ENCODE peak calls at places on chromosome 15, in five cellular contexts. S is A549, A is IMR-90, I is endothelial cell, L is left lung. U is an unnamed sample.
A peak's percentile ranks its signal among the peaks of the same experiment; 100 is the strongest.

GRCh38 chr15:87369269-87369668 is 887.3 kb downstream of the NTRK3 start:
- DNase-seq in S (no peak), A (peak; percentile 93), I (no peak), L (no peak), U (no peak)

GRCh38 chr15:81768773-81769172 is 277.0 kb downstream of the MEX3B start:
- DNase-seq in S (no peak), A (no peak), I (no peak), L (no peak), U (no peak)

GRCh38 chr15:83206387-83206970 is 1.1 kb downstream of the HDGFL3 start:
- DNase-seq in S (peak; percentile 31), A (no peak), I (no peak), L (no peak), U (no peak)

GRCh38 chr15:38332711-38333110 is 80.1 kb downstream of the SPRED1 start:
- DNase-seq in S (no peak), A (no peak), I (no peak), L (no peak), U (no peak)

GRCh38 chr15:50940506-50940905 is 32.0 kb downstream of the AP4E1 start:
- DNase-seq in S (no peak), A (peak; percentile 41), I (no peak), L (no peak), U (no peak)

GRCh38 chr15:29117778-29118177 is 151.8 kb downstream of the NSMCE3 start:
- DNase-seq in S (no peak), A (no peak), I (no peak), L (peak; percentile 51), U (no peak)

GRCh38 chr15:91921188-91921820 is 67.8 kb downstream of the SLCO3A1 start:
- DNase-seq in S (no peak), A (peak; percentile 44), I (no peak), L (no peak), U (no peak)

GRCh38 chr15:62799919-62800318 is 242.6 kb upstream of the TPM1 start:
- DNase-seq in S (no peak), A (no peak), I (no peak), L (no peak), U (no peak)

GRCh38 chr15:28885630-28886430 is at the start of gene APBA2:
- DNase-seq in S (peak; percentile 36), A (peak; percentile 41), I (peak; percentile 51), L (no peak), U (no peak)

GRCh38 chr15:56524915-56525314 is 60.0 kb upstream of the MNS1 start:
- DNase-seq in S (no peak), A (peak; percentile 58), I (no peak), L (no peak), U (no peak)

GRCh38 chr15:69303337-69304175 is 4.8 kb downstream of the PAQR5 start:
- DNase-seq in S (peak; percentile 48), A (peak; percentile 55), I (no peak), L (no peak), U (no peak)
- TF ChIP-seq CTCF in S (peak; percentile 55), A (peak; percentile 34), I (peak; percentile 45), L (no peak), U (no peak)

GRCh38 chr15:80580536-80581260 is 114.4 kb upstream of the ABHD17C start:
- DNase-seq in S (no peak), A (no peak), I (no peak), L (no peak), U (no peak)
- TF ChIP-seq CTCF in S (no peak), A (no peak), I (no peak), L (no peak), U (no peak)

GRCh38 chr15:84748274-84749110 is at the start of gene ZNF592:
- DNase-seq in S (peak; percentile 60), A (peak; percentile 70), I (peak; percentile 78), L (peak; percentile 96), U (peak; percentile 81)
- TF ChIP-seq CTCF in S (peak; percentile 63), A (peak; percentile 33), I (no peak), L (no peak), U (no peak)

GRCh38 chr15:41930221-41930866 is 36.5 kb upstream of the SPTBN5 start:
- DNase-seq in S (peak; percentile 85), A (peak; percentile 97), I (no peak), L (no peak), U (no peak)
- TF ChIP-seq CTCF in S (peak; percentile 36), A (peak; percentile 59), I (no peak), L (no peak), U (peak; percentile 16)

DNA sequence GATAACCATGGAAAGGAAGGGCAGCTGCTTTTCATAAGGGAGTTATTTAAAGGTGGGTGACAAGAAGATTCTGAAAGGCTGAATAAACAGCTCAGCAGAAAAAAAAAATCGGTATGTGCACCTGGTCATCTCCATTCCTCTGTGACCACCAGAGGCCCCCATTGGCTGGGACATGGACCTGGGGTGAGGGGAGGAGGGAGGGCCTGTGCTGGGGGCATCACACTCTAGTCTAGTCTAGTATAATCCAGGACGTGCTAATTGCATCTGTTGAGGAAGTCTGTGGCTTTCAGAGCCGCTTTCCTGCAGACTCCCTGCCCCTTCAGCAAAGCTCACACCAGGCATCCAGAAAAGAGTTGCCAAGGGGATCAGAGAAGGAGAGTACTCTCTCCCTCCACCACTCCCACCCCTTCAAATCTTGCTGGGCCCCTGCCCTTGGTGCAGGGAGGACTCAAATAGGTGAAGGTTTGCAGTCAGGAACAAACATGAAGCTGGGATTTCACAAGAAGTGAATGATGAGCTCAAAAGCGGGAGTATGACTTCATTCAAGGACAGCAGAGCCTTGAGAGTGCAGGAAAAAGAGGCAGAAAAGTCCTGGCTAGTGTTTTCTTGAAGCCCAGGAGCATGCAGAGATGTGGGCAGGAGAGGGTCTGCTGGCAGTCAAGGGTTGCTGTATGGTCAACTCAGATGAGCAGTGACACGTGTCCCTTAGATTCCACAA is 167.6 kb upstream of the NDN start:
- DNase-seq in S (no peak), A (no peak), I (no peak), L (no peak), U (no peak)
- TF ChIP-seq CTCF in S (no peak), A (no peak), I (no peak), L (no peak), U (no peak)

GRCh38 chr15:100263031-100263430 is 78.7 kb downstream of the ADAMTS17 start:
- DNase-seq in S (no peak), A (no peak), I (no peak), L (no peak), U (no peak)
- TF ChIP-seq CTCF in S (no peak), A (no peak), I (no peak), L (no peak), U (no peak)

U was measured in GM10248.